ENCODE peak calls at places on chromosomes 12 and 14, in five cellular contexts. One of them, this sample, is unnamed.

GRCh38 chr12:57156701-57157403 is 9.4 kb upstream of the LRP1-AS start:
- DNase-seq in NCI-H1048: no peak
- DNase-seq in T-cell: no peak
- DNase-seq in T follicular helper cell: no peak
- DNase-seq in stimulated activated CD4-positive, alpha-beta T cell treated with anti-CD3 and anti-CD28 coated beads, Interleukin-15, amount 100 ng/mL, for 24 hours: no peak
- DNase-seq in this sample: no peak

GRCh38 chr14:77044776-77045569 is 16.5 kb upstream of the IRF2BPL start:
- DNase-seq in T follicular helper cell: no peak
- DNase-seq in T-cell: no peak
- DNase-seq in NCI-H1048: no peak
- DNase-seq in stimulated activated CD4-positive, alpha-beta T cell treated with anti-CD3 and anti-CD28 coated beads, Interleukin-15, amount 100 ng/mL, for 24 hours: no peak
- DNase-seq in this sample: no peak

GRCh38 chr12:106139422-106140141 is 828 bp upstream of the NUAK1 start:
- DNase-seq in T-cell: no peak
- DNase-seq in NCI-H1048: no peak
- DNase-seq in stimulated activated CD4-positive, alpha-beta T cell treated with anti-CD3 and anti-CD28 coated beads, Interleukin-15, amount 100 ng/mL, for 24 hours: peak; percentile 48
- DNase-seq in T follicular helper cell: no peak
- DNase-seq in this sample: peak; percentile 24

GRCh38 chr14:105738638-105739037 is 212.3 kb downstream of the TMEM121 start:
- DNase-seq in stimulated activated CD4-positive, alpha-beta T cell treated with anti-CD3 and anti-CD28 coated beads, Interleukin-15, amount 100 ng/mL, for 24 hours: no peak
- DNase-seq in NCI-H1048: no peak
- DNase-seq in T follicular helper cell: no peak
- DNase-seq in T-cell: no peak
- DNase-seq in this sample: no peak

GRCh38 chr14:69005432-69006148 is 26.5 kb upstream of the ACTN1 start:
- DNase-seq in T-cell: no peak
- DNase-seq in NCI-H1048: no peak
- DNase-seq in T follicular helper cell: no peak
- DNase-seq in stimulated activated CD4-positive, alpha-beta T cell treated with anti-CD3 and anti-CD28 coated beads, Interleukin-15, amount 100 ng/mL, for 24 hours: no peak
- DNase-seq in this sample: no peak

GRCh38 chr12:113224955-113225354 is 3.7 kb downstream of the TPCN1 start:
- DNase-seq in T follicular helper cell: no peak
- DNase-seq in NCI-H1048: no peak
- DNase-seq in T-cell: no peak
- DNase-seq in stimulated activated CD4-positive, alpha-beta T cell treated with anti-CD3 and anti-CD28 coated beads, Interleukin-15, amount 100 ng/mL, for 24 hours: no peak
- DNase-seq in this sample: no peak

GRCh38 chr12:92363295-92364146 is 217.9 kb upstream of the BTG1 start:
- DNase-seq in stimulated activated CD4-positive, alpha-beta T cell treated with anti-CD3 and anti-CD28 coated beads, Interleukin-15, amount 100 ng/mL, for 24 hours: peak; percentile 51
- DNase-seq in T follicular helper cell: peak; percentile 36
- DNase-seq in T-cell: peak; percentile 60
- DNase-seq in NCI-H1048: no peak
- DNase-seq in this sample: peak; percentile 56

GRCh38 chr12:6916426-6917200 is 2.2 kb downstream of the ENO2 start:
- DNase-seq in NCI-H1048: no peak
- DNase-seq in stimulated activated CD4-positive, alpha-beta T cell treated with anti-CD3 and anti-CD28 coated beads, Interleukin-15, amount 100 ng/mL, for 24 hours: no peak
- DNase-seq in T follicular helper cell: no peak
- DNase-seq in T-cell: no peak
- DNase-seq in this sample: no peak

GRCh38 chr14:93936245-93936644 is 9.1 kb downstream of the FAM181A start:
- DNase-seq in NCI-H1048: no peak
- DNase-seq in stimulated activated CD4-positive, alpha-beta T cell treated with anti-CD3 and anti-CD28 coated beads, Interleukin-15, amount 100 ng/mL, for 24 hours: peak; percentile 38
- DNase-seq in T-cell: no peak
- DNase-seq in T follicular helper cell: no peak
- DNase-seq in this sample: peak; percentile 41

GRCh38 chr12:82608706-82609105 is 78.0 kb upstream of the TMTC2 start:
- DNase-seq in stimulated activated CD4-positive, alpha-beta T cell treated with anti-CD3 and anti-CD28 coated beads, Interleukin-15, amount 100 ng/mL, for 24 hours: no peak
- DNase-seq in NCI-H1048: no peak
- DNase-seq in T-cell: no peak
- DNase-seq in T follicular helper cell: no peak
- DNase-seq in this sample: no peak

GRCh38 chr14:57834961-57835360 is 30.9 kb downstream of the SLC35F4 start:
- DNase-seq in stimulated activated CD4-positive, alpha-beta T cell treated with anti-CD3 and anti-CD28 coated beads, Interleukin-15, amount 100 ng/mL, for 24 hours: no peak
- DNase-seq in T-cell: no peak
- DNase-seq in NCI-H1048: no peak
- DNase-seq in T follicular helper cell: no peak
- DNase-seq in this sample: no peak

GRCh38 chr14:95915326-95915725 is 38.7 kb downstream of the TUNAR start:
- DNase-seq in stimulated activated CD4-positive, alpha-beta T cell treated with anti-CD3 and anti-CD28 coated beads, Interleukin-15, amount 100 ng/mL, for 24 hours: no peak
- DNase-seq in NCI-H1048: no peak
- DNase-seq in T follicular helper cell: no peak
- DNase-seq in T-cell: no peak
- DNase-seq in this sample: no peak

GRCh38 chr12:75982974-75983660 is 48.5 kb downstream of the PHLDA1 start:
- DNase-seq in stimulated activated CD4-positive, alpha-beta T cell treated with anti-CD3 and anti-CD28 coated beads, Interleukin-15, amount 100 ng/mL, for 24 hours: no peak
- DNase-seq in NCI-H1048: no peak
- DNase-seq in T-cell: no peak
- DNase-seq in T follicular helper cell: no peak
- DNase-seq in this sample: no peak

GRCh38 chr12:3244219-3244750 is 167.1 kb downstream of the TSPAN9 start:
- DNase-seq in T-cell: no peak
- DNase-seq in NCI-H1048: no peak
- DNase-seq in T follicular helper cell: no peak
- DNase-seq in stimulated activated CD4-positive, alpha-beta T cell treated with anti-CD3 and anti-CD28 coated beads, Interleukin-15, amount 100 ng/mL, for 24 hours: no peak
- DNase-seq in this sample: no peak

GRCh38 chr14:59463773-59464650 is 1.2 kb downstream of the GPR135 start:
- DNase-seq in T follicular helper cell: no peak
- DNase-seq in stimulated activated CD4-positive, alpha-beta T cell treated with anti-CD3 and anti-CD28 coated beads, Interleukin-15, amount 100 ng/mL, for 24 hours: peak; percentile 60
- DNase-seq in NCI-H1048: no peak
- DNase-seq in T-cell: no peak
- DNase-seq in this sample: peak; percentile 30

GRCh38 chr12:32454075-32454474 is 54.7 kb downstream of the FGD4 start:
- DNase-seq in NCI-H1048: no peak
- DNase-seq in T-cell: no peak
- DNase-seq in stimulated activated CD4-positive, alpha-beta T cell treated with anti-CD3 and anti-CD28 coated beads, Interleukin-15, amount 100 ng/mL, for 24 hours: no peak
- DNase-seq in T follicular helper cell: no peak
- DNase-seq in this sample: no peak

GRCh38 chr14:24329736-24330135 is 5.1 kb downstream of the ADCY4 start:
- DNase-seq in NCI-H1048: no peak
- DNase-seq in T follicular helper cell: no peak
- DNase-seq in T-cell: peak; percentile 63
- DNase-seq in stimulated activated CD4-positive, alpha-beta T cell treated with anti-CD3 and anti-CD28 coated beads, Interleukin-15, amount 100 ng/mL, for 24 hours: peak; percentile 53
- DNase-seq in this sample: no peak

GRCh38 chr12:101004891-101005290 is 205.1 kb downstream of the SLC5A8 start:
- DNase-seq in NCI-H1048: no peak
- DNase-seq in stimulated activated CD4-positive, alpha-beta T cell treated with anti-CD3 and anti-CD28 coated beads, Interleukin-15, amount 100 ng/mL, for 24 hours: no peak
- DNase-seq in T-cell: no peak
- DNase-seq in T follicular helper cell: no peak
- DNase-seq in this sample: no peak

GRCh38 chr12:132018193-132018916 is 68.6 kb downstream of the EP400 start:
- DNase-seq in T follicular helper cell: no peak
- DNase-seq in NCI-H1048: no peak
- DNase-seq in T-cell: no peak
- DNase-seq in stimulated activated CD4-positive, alpha-beta T cell treated with anti-CD3 and anti-CD28 coated beads, Interleukin-15, amount 100 ng/mL, for 24 hours: peak; percentile 15
- DNase-seq in this sample: peak; percentile 14

GRCh38 chr12:14554281-14555008 is 13.2 kb downstream of the PLBD1 start:
- DNase-seq in NCI-H1048: no peak
- DNase-seq in stimulated activated CD4-positive, alpha-beta T cell treated with anti-CD3 and anti-CD28 coated beads, Interleukin-15, amount 100 ng/mL, for 24 hours: no peak
- DNase-seq in T-cell: no peak
- DNase-seq in T follicular helper cell: no peak
- DNase-seq in this sample: no peak

GRCh38 chr14:20379743-20380142 is 33.6 kb downstream of the TEP1 start:
- DNase-seq in NCI-H1048: no peak
- DNase-seq in stimulated activated CD4-positive, alpha-beta T cell treated with anti-CD3 and anti-CD28 coated beads, Interleukin-15, amount 100 ng/mL, for 24 hours: no peak
- DNase-seq in T follicular helper cell: no peak
- DNase-seq in T-cell: no peak
- DNase-seq in this sample: no peak